ENCODE peak calls at places on chromosome 10, in nine cellular contexts. M is ELR; R is kidney; W is IMR-90; C is lung; S is stimulated activated CD8-positive, alpha-beta memory T cell treated with anti-CD3 and anti-CD28 coated beads, Interleukin-2, amount 100 ng/mL, for 1 hour; T is iris pigment epithelial cell; A is H1; P is activated naive CD4-positive, alpha-beta T cell treated with Interleukin-2 at 50 U/mL for 16 hours. L is an unnamed sample.
A peak's percentile ranks its signal among the peaks of the same experiment; 100 is the strongest.

GRCh38 chr10:944034-944831 is 12.7 kb upstream of the LARP4B start:
- DNase-seq in M (peak; percentile 68), R (peak; percentile 84), W (peak; percentile 25), C (peak; percentile 58), S (no peak), T (peak; percentile 60), A (no peak), P (peak; percentile 29), L (no peak)

GRCh38 chr10:77504196-77504869 is 133.3 kb downstream of the KCNMA1 start:
- DNase-seq in M (peak; percentile 66), R (no peak), W (peak; percentile 76), C (no peak), S (no peak), T (peak; percentile 77), A (no peak), P (no peak), L (no peak)

GRCh38 chr10:128642502-128642901 is 516.3 kb upstream of the MKI67 start:
- DNase-seq in M (no peak), R (no peak), W (no peak), C (no peak), S (no peak), T (no peak), A (no peak), P (no peak), L (no peak)

GRCh38 chr10:84063440-84063839 is 75.9 kb upstream of the GHITM start:
- DNase-seq in M (no peak), R (no peak), W (no peak), C (no peak), S (no peak), T (no peak), A (no peak), P (no peak), L (no peak)

GRCh38 chr10:25954851-25955250 is 20.8 kb downstream of the MYO3A start:
- DNase-seq in M (no peak), R (no peak), W (no peak), C (no peak), S (no peak), T (no peak), A (no peak), P (no peak), L (no peak)

GRCh38 chr10:72875250-72876055 is 18.1 kb upstream of the OIT3 start:
- DNase-seq in M (peak; percentile 55), R (no peak), W (peak; percentile 43), C (no peak), S (no peak), T (peak; percentile 40), A (no peak), P (no peak), L (peak; percentile 43)

GRCh38 chr10:4670737-4671136 is 155.3 kb upstream of the AKR1E2 start:
- DNase-seq in M (peak; percentile 85), R (no peak), W (peak; percentile 41), C (no peak), S (no peak), T (peak; percentile 68), A (no peak), P (no peak), L (peak; percentile 33)

GRCh38 chr10:21953585-21954057 is 49.9 kb downstream of the DNAJC1 start:
- DNase-seq in M (peak; percentile 69), R (no peak), W (peak; percentile 61), C (no peak), S (no peak), T (peak; percentile 72), A (no peak), P (no peak), L (peak; percentile 20)

GRCh38 chr10:129467346-129468119 is 492 bp downstream of the MGMT start:
- DNase-seq in M (peak; percentile 23), R (no peak), W (peak; percentile 4), C (no peak), S (no peak), T (peak; percentile 2), A (no peak), P (no peak), L (no peak)

GRCh38 chr10:132710036-132710686 is 75.8 kb downstream of the NKX6-2 start:
- DNase-seq in M (no peak), R (peak; percentile 70), W (no peak), C (no peak), S (no peak), T (no peak), A (no peak), P (no peak), L (no peak)

GRCh38 chr10:97109562-97109961 is 76.2 kb downstream of the SLIT1 start:
- DNase-seq in M (no peak), R (no peak), W (no peak), C (no peak), S (no peak), T (no peak), A (no peak), P (no peak), L (no peak)

GRCh38 chr10:43952760-43953159 is 304.1 kb upstream of the ZNF32 start:
- DNase-seq in M (no peak), R (no peak), W (no peak), C (peak; percentile 11), S (no peak), T (no peak), A (no peak), P (no peak), L (no peak)

GRCh38 chr10:6755891-6756460 is 175.9 kb upstream of the PRKCQ start:
- DNase-seq in M (peak; percentile 79), R (no peak), W (peak; percentile 87), C (no peak), S (no peak), T (peak; percentile 68), A (no peak), P (no peak), L (no peak)

GRCh38 chr10:14553434-14553833 is 221.3 kb downstream of the FAM107B start:
- DNase-seq in M (peak; percentile 77), R (no peak), W (peak; percentile 87), C (no peak), S (no peak), T (peak; percentile 83), A (no peak), P (no peak), L (no peak)

GRCh38 chr10:3407208-3407607 is 234.6 kb upstream of the PITRM1 start:
- DNase-seq in M (peak; percentile 50), R (no peak), W (peak; percentile 71), C (no peak), S (no peak), T (peak; percentile 51), A (no peak), P (no peak), L (no peak)

GRCh38 chr10:50788951-50789904 is 49.5 kb downstream of the ASAH2B start:
- DNase-seq in M (peak; percentile 55), R (no peak), W (peak; percentile 42), C (no peak), S (no peak), T (peak; percentile 53), A (no peak), P (no peak), L (peak; percentile 31)

GRCh38 chr10:129343141-129343540 is 123.9 kb upstream of the MGMT start:
- DNase-seq in M (no peak), R (no peak), W (no peak), C (no peak), S (no peak), T (no peak), A (no peak), P (no peak), L (no peak)

GRCh38 chr10:14327535-14327934 is 3.2 kb downstream of the FRMD4A start:
- DNase-seq in M (peak; percentile 10), R (no peak), W (no peak), C (no peak), S (no peak), T (no peak), A (no peak), P (peak; percentile 3), L (no peak)

GRCh38 chr10:17599089-17599488 is 18.1 kb downstream of the HACD1 start:
- DNase-seq in M (peak; percentile 53), R (no peak), W (peak; percentile 55), C (no peak), S (no peak), T (peak; percentile 55), A (no peak), P (no peak), L (no peak)

GRCh38 chr10:119871881-119872609 is 598 bp downstream of the MCMBP start:
- DNase-seq in M (peak; percentile 59), R (peak; percentile 88), W (peak; percentile 28), C (peak; percentile 67), S (peak; percentile 14), T (peak; percentile 53), A (no peak), P (peak; percentile 63), L (no peak)